ENCODE peak calls at places on chromosomes 4 and X, in nine cellular contexts. T, P, Q, O, H, F, G, N and M are unnamed samples.

GRCh38 chr4:122045533-122045932 is 93.7 kb upstream of the TRPC3 start:
- DNase-seq in T (peak; percentile 86), N (no peak), P (peak; percentile 93), O (peak; percentile 96), G (no peak), F (no peak), Q (peak; percentile 95), H (no peak), M (no peak)

GRCh38 chrX:129593137-129593536 is 53.1 kb downstream of the OCRL start:
- DNase-seq in F (no peak), Q (peak; percentile 45), H (no peak), O (peak; percentile 37), P (peak; percentile 43), G (no peak), T (peak; percentile 26), N (no peak), M (no peak)

GRCh38 chr4:90187148-90187884 is 60.1 kb downstream of the CCSER1 start:
- DNase-seq in N (no peak), G (no peak), T (no peak), P (no peak), O (no peak), H (no peak), F (no peak), Q (no peak), M (no peak)

GRCh38 chr4:101089168-101089567 is 258.2 kb downstream of the PPP3CA start:
- DNase-seq in Q (no peak), N (no peak), F (peak; percentile 30), G (no peak), H (no peak), P (no peak), T (no peak), O (no peak), M (no peak)

GRCh38 chr4:3820016-3820805 is 54.0 kb downstream of the ADRA2C start:
- DNase-seq in Q (no peak), N (no peak), P (no peak), O (no peak), F (no peak), H (no peak), G (no peak), T (no peak), M (no peak)

GRCh38 chrX:23317799-23318724 is 16.6 kb upstream of the PTCHD1 start:
- DNase-seq in N (peak; percentile 69), P (no peak), T (peak; percentile 34), G (no peak), O (no peak), F (peak; percentile 57), Q (no peak), H (no peak), M (peak; percentile 51)

GRCh38 chr4:26197018-26197779 is 123.6 kb upstream of the RBPJ start:
- DNase-seq in O (peak; percentile 97), H (no peak), N (no peak), T (peak; percentile 79), F (no peak), G (no peak), Q (peak; percentile 98), P (peak; percentile 97), M (no peak)

GRCh38 chrX:53323196-53323595 is 41.8 kb upstream of the IQSEC2 start:
- DNase-seq in F (no peak), N (no peak), Q (no peak), O (no peak), T (no peak), H (no peak), G (no peak), P (no peak), M (no peak)

GRCh38 chrX:69028761-69029120 is 136.5 kb downstream of the PJA1 start:
- DNase-seq in Q (peak; percentile 58), P (no peak), F (no peak), N (no peak), H (no peak), T (no peak), O (no peak), G (no peak), M (no peak)

GRCh38 chr4:47668810-47669408 is 169.0 kb downstream of the CORIN start:
- DNase-seq in T (peak; percentile 72), F (peak; percentile 15), Q (peak; percentile 62), H (no peak), G (no peak), N (peak; percentile 13), O (peak; percentile 65), P (peak; percentile 64), M (no peak)

GRCh38 chrX:70439016-70439415 is 5.6 kb upstream of the DLG3 start:
- DNase-seq in P (peak; percentile 22), Q (peak; percentile 40), N (no peak), T (peak; percentile 30), O (no peak), H (no peak), G (no peak), F (no peak), M (no peak)

GRCh38 chr4:24471623-24472510 is 112.5 kb downstream of the DHX15 start:
- DNase-seq in N (peak; percentile 38), H (no peak), O (no peak), G (no peak), T (peak; percentile 10), Q (no peak), P (peak; percentile 8), F (peak; percentile 16), M (peak; percentile 15)

GRCh38 chrX:100812216-100813158 is 7.7 kb upstream of the CSTF2 start:
- DNase-seq in T (peak; percentile 28), Q (peak; percentile 16), N (no peak), P (no peak), G (no peak), O (no peak), H (no peak), F (no peak), M (no peak)

GRCh38 chr4:100034265-100034664 is 84.2 kb upstream of the H2AZ1 start:
- DNase-seq in F (no peak), H (no peak), O (peak; percentile 24), N (no peak), P (no peak), T (no peak), Q (no peak), G (no peak), M (no peak)

GRCh38 chr4:38152721-38153412 is 192.7 kb downstream of the PTTG2 start:
- DNase-seq in P (no peak), G (no peak), F (no peak), O (no peak), Q (no peak), T (no peak), N (no peak), H (no peak), M (no peak)

GRCh38 chr4:14924080-14924916 is 78.0 kb upstream of the CPEB2 start:
- DNase-seq in F (no peak), P (no peak), H (no peak), T (no peak), G (no peak), O (no peak), N (no peak), Q (no peak), M (no peak)

GRCh38 chr4:14375816-14376215 is 626.5 kb upstream of the CPEB2 start:
- DNase-seq in T (peak; percentile 38), P (peak; percentile 37), N (no peak), Q (no peak), O (peak; percentile 24), F (no peak), G (no peak), H (no peak), M (no peak)

GRCh38 chr4:45939056-45939455 is 184.8 kb downstream of the GABRG1 start:
- DNase-seq in G (no peak), O (no peak), F (no peak), Q (no peak), N (no peak), H (no peak), T (no peak), P (no peak), M (no peak)

GRCh38 chr4:124583797-124584196 is 128.7 kb downstream of the ANKRD50 start:
- DNase-seq in Q (no peak), T (no peak), G (no peak), O (no peak), F (no peak), P (no peak), N (no peak), H (no peak), M (no peak)

GRCh38 chr4:70577220-70577927 is 14.7 kb upstream of the AMBN start:
- DNase-seq in N (peak; percentile 15), T (no peak), F (no peak), H (no peak), P (no peak), Q (peak; percentile 30), O (no peak), G (no peak), M (no peak)

GRCh38 chr4:163665521-163666334 is 171.2 kb downstream of the TMA16 start:
- DNase-seq in N (no peak), O (no peak), Q (no peak), H (no peak), G (no peak), T (no peak), P (no peak), F (no peak), M (no peak)
- TF ChIP-seq CTCF in N (no peak), O (no peak), Q (no peak), H (no peak), G (no peak), T (no peak), P (no peak), F (no peak), M (no peak)

GRCh38 chr4:73593631-73594241 is 26.5 kb downstream of the RASSF6 start:
- DNase-seq in F (peak; percentile 16), G (no peak), N (no peak), T (peak; percentile 60), Q (no peak), H (no peak), P (peak; percentile 43), O (peak; percentile 49), M (no peak)
- TF ChIP-seq CTCF in F (peak; percentile 76), G (peak; percentile 52), N (peak; percentile 25), T (peak; percentile 64), Q (peak; percentile 38), H (no peak), P (peak; percentile 54), O (peak; percentile 62), M (peak; percentile 67)

GRCh38 chr4:156800463-156800862 is 171.1 kb downstream of the PDGFC start:
- DNase-seq in Q (no peak), N (no peak), F (no peak), O (no peak), H (no peak), P (no peak), G (no peak), T (no peak), M (no peak)
- TF ChIP-seq CTCF in Q (no peak), N (no peak), F (peak; percentile 54), O (no peak), H (no peak), P (no peak), G (no peak), T (no peak), M (peak; percentile 29)

DNA sequence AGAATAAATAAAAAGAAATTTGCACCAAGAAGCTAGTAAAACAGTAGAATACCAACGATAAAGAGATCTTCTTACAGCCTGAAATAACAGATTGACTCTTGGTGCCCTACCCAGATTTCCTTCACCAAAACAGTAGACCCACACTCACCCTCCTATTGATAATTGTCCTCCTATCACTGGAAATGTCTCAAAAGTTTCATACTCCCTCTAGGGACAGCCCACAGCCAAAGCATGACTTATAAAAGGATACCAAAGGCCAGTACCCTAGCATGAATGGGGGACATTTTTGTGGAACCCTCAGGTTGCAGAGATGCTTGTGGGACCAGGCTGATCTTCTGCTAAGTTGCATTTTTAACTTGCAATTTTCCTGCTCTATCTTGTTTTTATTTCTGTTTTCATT is 104.1 kb downstream of the INPP4B start:
- DNase-seq in P (no peak), G (no peak), H (no peak), F (no peak), Q (peak; percentile 11), N (no peak), O (no peak), T (no peak), M (no peak)
- TF ChIP-seq CTCF in P (peak; percentile 13), G (no peak), H (no peak), F (no peak), Q (no peak), N (no peak), O (no peak), T (no peak), M (no peak)

GRCh38 chr4:57544811-57545654 is 434.8 kb upstream of the IGFBP7 start:
- DNase-seq in H (no peak), P (no peak), G (no peak), Q (no peak), F (no peak), N (no peak), T (no peak), O (no peak), M (no peak)
- TF ChIP-seq CTCF in H (no peak), P (no peak), G (no peak), Q (no peak), F (no peak), N (no peak), T (no peak), O (no peak), M (no peak)